ENCODE peak calls at places on chromosomes 16 and 17, in four cellular contexts. N is IMR-90, U is fibroblast of the aortic adventitia, K is OCI-LY7. H is an unnamed sample.

GRCh38 chr16:88701541-88702363 is 4.5 kb downstream of the RNF166 start:
- DNase-seq in N (no peak), U (no peak), K (no peak), H (no peak)

GRCh38 chr16:87636050-87636684 is 33.9 kb downstream of the JPH3 start:
- DNase-seq in N (peak), U (peak), K (peak), H (peak)

GRCh38 chr17:68732301-68732749 is 131.2 kb upstream of the FAM20A start:
- DNase-seq in N (no peak), U (peak), K (no peak), H (no peak)

GRCh38 chr16:55373489-55373832 is 49.5 kb downstream of the IRX6 start:
- DNase-seq in N (no peak), U (no peak), K (no peak), H (no peak)

GRCh38 chr16:11612110-11612981 is 25.6 kb upstream of the LITAF start:
- DNase-seq in N (no peak), U (no peak), K (no peak), H (no peak)

GRCh38 chr16:15509593-15510520 is 75.5 kb downstream of the BMERB1 start:
- DNase-seq in N (peak), U (peak), K (no peak), H (peak)

GRCh38 chr16:62018301-62019060 is 17.8 kb downstream of the CDH8 start:
- DNase-seq in N (no peak), U (no peak), K (no peak), H (no peak)

GRCh38 chr16:21222495-21223337 is 10.8 kb upstream of the ANKS4B start:
- DNase-seq in N (no peak), U (no peak), K (no peak), H (no peak)

GRCh38 chr17:77778636-77779524 is 179.6 kb upstream of the TNRC6C start:
- DNase-seq in N (no peak), U (no peak), K (no peak), H (no peak)

GRCh38 chr17:63704259-63704576 is 4.3 kb upstream of the LIMD2 start:
- DNase-seq in N (no peak), U (no peak), K (no peak), H (no peak)

GRCh38 chr17:63707151-63707550 is 7.2 kb upstream of the LIMD2 start:
- DNase-seq in N (no peak), U (no peak), K (no peak), H (no peak)

GRCh38 chr17:63705657-63706056 is 5.7 kb upstream of the LIMD2 start:
- DNase-seq in N (no peak), U (no peak), K (peak), H (no peak)

GRCh38 chr17:63704836-63705235 is 4.9 kb upstream of the LIMD2 start:
- DNase-seq in N (no peak), U (no peak), K (no peak), H (no peak)

GRCh38 chr17:63706346-63707102 is 6.6 kb upstream of the LIMD2 start:
- DNase-seq in N (no peak), U (no peak), K (no peak), H (no peak)
- H3K4me3 ChIP-seq in N (no peak), U (no peak), K (no peak), H (no peak)

GRCh38 chr16:68059804-68060203 is 25.4 kb upstream of the NFATC3 start:
- DNase-seq in N (no peak), U (no peak), K (no peak), H (no peak)

GRCh38 chr16:68049448-68049847 is 26.4 kb downstream of the DUS2 start:
- DNase-seq in N (no peak), U (no peak), K (no peak), H (no peak)

GRCh38 chr16:68055395-68055794 is 29.8 kb upstream of the NFATC3 start:
- DNase-seq in N (no peak), U (no peak), K (no peak), H (no peak)
- TF ChIP-seq CTCF in N (no peak), U (no peak), K (no peak), H (no peak)

DNA sequence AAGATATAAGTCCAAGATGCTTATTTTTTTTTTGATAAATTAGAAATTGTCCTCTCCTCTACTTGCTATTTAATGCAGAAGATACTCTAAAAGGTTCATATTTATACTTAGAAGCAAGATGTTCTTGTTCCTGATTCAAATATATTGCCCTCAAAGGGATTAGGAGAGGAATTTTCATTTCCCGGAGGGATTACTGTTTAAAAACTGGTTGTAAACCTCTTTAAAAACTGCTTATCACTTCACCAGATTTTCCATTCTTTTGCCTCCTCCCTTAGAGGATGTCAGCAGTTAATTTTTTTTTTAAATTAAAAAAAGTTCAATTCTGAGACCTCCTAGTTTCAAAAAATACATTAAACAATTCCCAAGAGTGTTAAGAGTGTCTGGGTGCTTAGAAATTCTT is 2.8 kb downstream of the TENT4B start:
- DNase-seq in N (no peak), U (no peak), K (no peak), H (no peak)
- H3K4me3 ChIP-seq in N (no peak), U (peak), K (peak), H (peak)

GRCh38 chr16:60203525-60204124 is 1469.5 kb upstream of the GOT2 start:
- DNase-seq in N (peak), U (no peak), K (peak), H (peak)
- TF ChIP-seq CTCF in N (peak), U (no peak), K (peak), H (peak)

GRCh38 chr16:24315343-24315742 is 59.2 kb downstream of the CACNG3 start:
- DNase-seq in N (no peak), U (no peak), K (no peak), H (no peak)
- H3K4me3 ChIP-seq in N (no peak), U (no peak), K (no peak), H (no peak)

DNA sequence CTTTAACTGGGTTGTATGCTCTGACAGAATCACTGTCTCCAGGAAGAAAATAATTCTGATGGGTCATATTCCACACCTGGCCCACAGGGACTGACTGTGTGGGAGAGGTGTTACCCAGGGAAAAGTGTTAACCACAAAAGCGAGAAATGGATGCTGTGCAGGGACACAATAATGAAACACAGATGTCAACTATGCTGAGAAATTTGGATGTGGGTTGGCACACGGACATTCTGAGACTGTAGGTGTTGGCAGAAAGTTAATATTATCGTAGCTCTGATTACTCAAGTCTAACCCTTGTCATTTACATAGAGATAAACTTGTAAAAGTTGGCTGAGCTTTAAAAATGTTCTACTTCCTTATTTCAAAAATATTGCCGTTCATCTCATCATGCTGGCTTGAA is 19.6 kb downstream of the TMC5 start:
- DNase-seq in N (no peak), U (peak), K (no peak), H (peak)
- TF ChIP-seq CTCF in N (no peak), U (no peak), K (no peak), H (no peak)

GRCh38 chr17:7612294-7612640 is 2.4 kb downstream of the FXR2 start:
- DNase-seq in N (no peak), U (peak), K (no peak), H (no peak)

GRCh38 chr17:7610641-7611040 is 4.1 kb downstream of the FXR2 start:
- DNase-seq in N (no peak), U (no peak), K (no peak), H (no peak)

GRCh38 chr17:7613769-7614421 is 802 bp downstream of the FXR2 start:
- DNase-seq in N (peak), U (peak), K (peak), H (peak)

GRCh38 chr17:7614422-7615264 is at the start of gene FXR2:
- DNase-seq in N (peak), U (peak), K (peak), H (peak)

DNA sequence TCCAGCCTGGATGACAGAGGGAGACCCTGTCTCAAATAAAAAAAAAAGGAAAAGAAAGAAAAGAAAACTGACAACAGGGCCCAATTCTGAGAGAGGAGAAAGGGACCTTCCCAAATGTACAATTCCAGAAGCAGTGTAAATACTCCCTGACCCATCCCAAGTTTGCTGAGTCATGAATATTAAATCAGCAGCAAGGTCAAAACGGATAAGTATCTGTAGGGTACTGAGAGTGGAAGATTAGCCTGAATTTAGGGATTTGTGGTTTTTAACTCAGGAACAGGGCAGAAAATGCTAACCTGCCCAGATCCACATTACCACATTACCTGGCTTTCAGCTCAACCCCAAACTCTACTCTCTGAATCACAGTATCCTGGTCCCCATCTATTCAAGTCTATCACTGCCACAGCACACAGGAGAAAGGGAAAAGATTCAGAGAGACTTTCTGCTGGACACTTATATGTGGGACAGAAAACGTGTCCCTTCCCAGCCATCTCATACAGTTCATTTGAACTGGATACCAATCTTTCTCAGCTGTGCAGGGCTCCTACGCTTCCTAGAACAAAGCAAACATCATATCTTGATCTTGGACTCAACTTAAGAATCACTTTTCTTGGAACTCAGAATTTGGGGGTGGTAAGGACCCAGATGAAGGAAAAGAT is 2.9 kb downstream of the FXR2 start:
- DNase-seq in N (no peak), U (peak), K (no peak), H (no peak)
- H3K4me3 ChIP-seq in N (no peak), U (peak), K (no peak), H (no peak)

GRCh38 chr17:73841431-73842060 is 197.3 kb upstream of the SDK2 start:
- DNase-seq in N (no peak), U (no peak), K (peak), H (peak)
- TF ChIP-seq CTCF in N (no peak), U (no peak), K (peak), H (peak)

H was measured in fibroblast of mammary gland.